ENCODE peak calls at places on chromosome 1, in ten cellular contexts. One of them, this sample, is unnamed.
A peak's percentile ranks its signal among the peaks of the same experiment; 100 is the strongest.

GRCh38 chr1:9816199-9816598 is 7.6 kb downstream of the CLSTN1 start:
- DNase-seq in CD8-positive, alpha-beta T cell: no peak
- DNase-seq in lower lobe of right lung: no peak
- DNase-seq in GM06990: no peak
- DNase-seq in psoas muscle: no peak
- DNase-seq in endothelial cell of umbilical vein: no peak
- DNase-seq in A549: no peak
- DNase-seq in cardiac muscle cell: no peak
- DNase-seq in WERI-Rb-1: no peak
- DNase-seq in mammary epithelial cell: no peak
- DNase-seq in this sample: peak; percentile 77

GRCh38 chr1:14945132-14946010 is 208.2 kb upstream of the TMEM51 start:
- DNase-seq in psoas muscle: no peak
- DNase-seq in lower lobe of right lung: no peak
- DNase-seq in WERI-Rb-1: peak; percentile 78
- DNase-seq in A549: no peak
- DNase-seq in CD8-positive, alpha-beta T cell: no peak
- DNase-seq in cardiac muscle cell: peak; percentile 45
- DNase-seq in mammary epithelial cell: peak; percentile 36
- DNase-seq in GM06990: no peak
- DNase-seq in endothelial cell of umbilical vein: peak; percentile 37
- DNase-seq in this sample: peak; percentile 92

GRCh38 chr1:71118086-71118485 is 37.3 kb upstream of the ZRANB2 start:
- DNase-seq in WERI-Rb-1: no peak
- DNase-seq in CD8-positive, alpha-beta T cell: no peak
- DNase-seq in psoas muscle: no peak
- DNase-seq in A549: no peak
- DNase-seq in lower lobe of right lung: no peak
- DNase-seq in mammary epithelial cell: no peak
- DNase-seq in endothelial cell of umbilical vein: no peak
- DNase-seq in GM06990: no peak
- DNase-seq in cardiac muscle cell: no peak
- DNase-seq in this sample: no peak

GRCh38 chr1:45512641-45513054 is 9.0 kb downstream of the PRDX1 start:
- DNase-seq in mammary epithelial cell: peak; percentile 48
- DNase-seq in cardiac muscle cell: peak; percentile 76
- DNase-seq in CD8-positive, alpha-beta T cell: peak; percentile 35
- DNase-seq in WERI-Rb-1: peak; percentile 93
- DNase-seq in GM06990: no peak
- DNase-seq in psoas muscle: peak; percentile 74
- DNase-seq in endothelial cell of umbilical vein: peak; percentile 74
- DNase-seq in lower lobe of right lung: no peak
- DNase-seq in A549: peak; percentile 74
- DNase-seq in this sample: peak; percentile 68

GRCh38 chr1:204286841-204287387 is 72.8 kb downstream of the PLEKHA6 start:
- DNase-seq in A549: peak; percentile 30
- DNase-seq in endothelial cell of umbilical vein: no peak
- DNase-seq in mammary epithelial cell: peak; percentile 33
- DNase-seq in WERI-Rb-1: no peak
- DNase-seq in cardiac muscle cell: peak; percentile 51
- DNase-seq in lower lobe of right lung: peak; percentile 70
- DNase-seq in GM06990: no peak
- DNase-seq in psoas muscle: no peak
- DNase-seq in CD8-positive, alpha-beta T cell: peak; percentile 19
- DNase-seq in this sample: no peak

GRCh38 chr1:158019177-158019868 is 25.9 kb downstream of the KIRREL1 start:
- DNase-seq in mammary epithelial cell: peak; percentile 87
- DNase-seq in CD8-positive, alpha-beta T cell: no peak
- DNase-seq in psoas muscle: no peak
- DNase-seq in A549: peak; percentile 87
- DNase-seq in lower lobe of right lung: no peak
- DNase-seq in cardiac muscle cell: peak; percentile 83
- DNase-seq in endothelial cell of umbilical vein: peak; percentile 87
- DNase-seq in GM06990: no peak
- DNase-seq in WERI-Rb-1: no peak
- DNase-seq in this sample: peak; percentile 94

GRCh38 chr1:215109171-215109570 is 26.6 kb downstream of the KCNK2 start:
- DNase-seq in cardiac muscle cell: no peak
- DNase-seq in GM06990: no peak
- DNase-seq in mammary epithelial cell: no peak
- DNase-seq in WERI-Rb-1: no peak
- DNase-seq in A549: no peak
- DNase-seq in psoas muscle: no peak
- DNase-seq in lower lobe of right lung: no peak
- DNase-seq in endothelial cell of umbilical vein: no peak
- DNase-seq in CD8-positive, alpha-beta T cell: no peak
- DNase-seq in this sample: no peak

GRCh38 chr1:167717351-167717750 is 4.4 kb upstream of the MPZL1 start:
- DNase-seq in WERI-Rb-1: no peak
- DNase-seq in cardiac muscle cell: no peak
- DNase-seq in endothelial cell of umbilical vein: no peak
- DNase-seq in lower lobe of right lung: no peak
- DNase-seq in A549: no peak
- DNase-seq in GM06990: no peak
- DNase-seq in CD8-positive, alpha-beta T cell: no peak
- DNase-seq in mammary epithelial cell: no peak
- DNase-seq in psoas muscle: no peak
- DNase-seq in this sample: no peak

GRCh38 chr1:187514110-187514509 is 685.4 kb downstream of the PLA2G4A start:
- DNase-seq in A549: no peak
- DNase-seq in mammary epithelial cell: no peak
- DNase-seq in lower lobe of right lung: no peak
- DNase-seq in psoas muscle: no peak
- DNase-seq in cardiac muscle cell: no peak
- DNase-seq in WERI-Rb-1: no peak
- DNase-seq in GM06990: no peak
- DNase-seq in endothelial cell of umbilical vein: no peak
- DNase-seq in CD8-positive, alpha-beta T cell: no peak
- DNase-seq in this sample: no peak

GRCh38 chr1:54499097-54500029 is 48.7 kb upstream of the ACOT11 start:
- DNase-seq in A549: no peak
- DNase-seq in CD8-positive, alpha-beta T cell: no peak
- DNase-seq in endothelial cell of umbilical vein: peak; percentile 43
- DNase-seq in GM06990: no peak
- DNase-seq in WERI-Rb-1: peak; percentile 71
- DNase-seq in cardiac muscle cell: peak; percentile 76
- DNase-seq in psoas muscle: no peak
- DNase-seq in lower lobe of right lung: no peak
- DNase-seq in mammary epithelial cell: peak; percentile 12
- DNase-seq in this sample: peak; percentile 34

DNA sequence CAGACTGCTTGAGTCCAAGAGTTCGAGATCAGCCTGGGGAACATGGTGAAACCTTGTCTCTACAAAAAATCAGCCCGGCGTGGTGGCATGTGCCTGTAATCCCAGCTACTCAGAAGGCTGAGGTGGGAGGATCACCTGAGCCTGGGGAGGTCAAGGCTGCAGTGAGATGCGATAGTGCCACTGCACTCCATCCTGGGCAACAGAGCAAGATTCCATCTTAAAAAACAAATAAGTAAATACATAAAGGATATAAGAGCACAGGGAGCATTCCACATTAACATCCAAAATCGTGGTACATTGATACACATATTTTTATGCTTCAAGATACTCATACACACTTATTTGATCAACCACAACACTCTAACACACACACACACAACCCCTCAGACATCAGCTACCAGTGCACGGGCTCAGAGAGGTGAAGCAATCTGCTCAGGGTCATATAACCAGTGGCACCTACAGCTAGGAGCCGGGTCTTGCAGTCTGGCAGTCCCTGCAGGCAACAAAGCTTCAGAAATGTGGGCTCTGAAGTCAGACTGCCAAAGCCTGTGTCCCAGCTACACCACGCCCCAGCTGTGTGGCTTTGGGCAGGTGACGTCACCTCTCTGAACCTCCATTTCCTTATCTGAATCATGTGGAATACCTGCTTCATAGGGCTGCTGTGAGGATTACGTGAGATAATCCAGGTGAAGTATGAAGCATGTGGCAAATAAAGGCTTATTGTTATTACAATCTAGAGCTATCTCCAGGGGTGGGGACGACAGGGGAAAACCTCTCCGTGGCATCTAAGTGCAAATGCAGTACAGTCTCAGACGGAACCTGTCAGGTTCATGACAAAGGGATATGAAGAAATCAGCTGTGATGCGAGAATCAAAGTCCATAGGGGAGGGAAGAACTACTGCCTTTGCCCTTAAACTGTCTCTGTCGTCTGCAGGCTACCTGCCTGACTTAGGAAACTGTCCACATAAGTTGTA is 4.8 kb upstream of the CRYBG2 start:
- DNase-seq in A549: peak; percentile 60
- DNase-seq in endothelial cell of umbilical vein: no peak
- DNase-seq in psoas muscle: no peak
- DNase-seq in WERI-Rb-1: no peak
- DNase-seq in lower lobe of right lung: no peak
- DNase-seq in mammary epithelial cell: peak; percentile 93
- DNase-seq in GM06990: no peak
- DNase-seq in cardiac muscle cell: no peak
- DNase-seq in CD8-positive, alpha-beta T cell: peak; percentile 52
- DNase-seq in this sample: no peak
- H3K4me3 ChIP-seq in A549: no peak overlapping the region
- H3K4me3 ChIP-seq in endothelial cell of umbilical vein: no peak overlapping the region
- H3K4me3 ChIP-seq in psoas muscle: no peak overlapping the region
- H3K4me3 ChIP-seq in WERI-Rb-1: no peak overlapping the region
- H3K4me3 ChIP-seq in lower lobe of right lung: no peak overlapping the region
- H3K4me3 ChIP-seq in mammary epithelial cell: no peak overlapping the region
- H3K4me3 ChIP-seq in GM06990: no peak overlapping the region
- H3K4me3 ChIP-seq in cardiac muscle cell: no peak overlapping the region
- H3K4me3 ChIP-seq in CD8-positive, alpha-beta T cell: no peak overlapping the region
- H3K4me3 ChIP-seq in this sample: no peak overlapping the region

GRCh38 chr1:207878939-207879338 is 32.0 kb downstream of the CD34 start:
- DNase-seq in endothelial cell of umbilical vein: no peak
- DNase-seq in GM06990: no peak
- DNase-seq in cardiac muscle cell: no peak
- DNase-seq in psoas muscle: no peak
- DNase-seq in WERI-Rb-1: peak; percentile 3
- DNase-seq in A549: no peak
- DNase-seq in lower lobe of right lung: no peak
- DNase-seq in CD8-positive, alpha-beta T cell: no peak
- DNase-seq in mammary epithelial cell: no peak
- DNase-seq in this sample: no peak
- TF ChIP-seq CTCF in endothelial cell of umbilical vein: no peak
- TF ChIP-seq CTCF in GM06990: no peak
- TF ChIP-seq CTCF in cardiac muscle cell: no peak
- TF ChIP-seq CTCF in psoas muscle: no peak
- TF ChIP-seq CTCF in WERI-Rb-1: no peak
- TF ChIP-seq CTCF in A549: no peak
- TF ChIP-seq CTCF in lower lobe of right lung: no peak
- TF ChIP-seq CTCF in CD8-positive, alpha-beta T cell: no peak
- TF ChIP-seq CTCF in mammary epithelial cell: no peak
- TF ChIP-seq CTCF in this sample: no peak

GRCh38 chr1:6044481-6045109 is 1.1 kb upstream of the KCNAB2 start:
- DNase-seq in WERI-Rb-1: no peak
- DNase-seq in mammary epithelial cell: no peak
- DNase-seq in psoas muscle: peak; percentile 30
- DNase-seq in GM06990: no peak
- DNase-seq in CD8-positive, alpha-beta T cell: no peak
- DNase-seq in cardiac muscle cell: no peak
- DNase-seq in lower lobe of right lung: no peak
- DNase-seq in A549: no peak
- DNase-seq in endothelial cell of umbilical vein: no peak
- DNase-seq in this sample: no peak

GRCh38 chr1:6043561-6043960 is 2.1 kb upstream of the KCNAB2 start:
- DNase-seq in cardiac muscle cell: no peak
- DNase-seq in endothelial cell of umbilical vein: no peak
- DNase-seq in lower lobe of right lung: no peak
- DNase-seq in mammary epithelial cell: no peak
- DNase-seq in GM06990: no peak
- DNase-seq in CD8-positive, alpha-beta T cell: no peak
- DNase-seq in A549: no peak
- DNase-seq in psoas muscle: no peak
- DNase-seq in WERI-Rb-1: no peak
- DNase-seq in this sample: no peak

GRCh38 chr1:6048179-6048867 is 2.6 kb downstream of the KCNAB2 start:
- DNase-seq in A549: no peak
- DNase-seq in GM06990: no peak
- DNase-seq in endothelial cell of umbilical vein: no peak
- DNase-seq in cardiac muscle cell: no peak
- DNase-seq in WERI-Rb-1: no peak
- DNase-seq in mammary epithelial cell: no peak
- DNase-seq in psoas muscle: no peak
- DNase-seq in CD8-positive, alpha-beta T cell: no peak
- DNase-seq in lower lobe of right lung: no peak
- DNase-seq in this sample: no peak

GRCh38 chr1:6045110-6045502 is 582 bp upstream of the KCNAB2 start:
- DNase-seq in mammary epithelial cell: no peak
- DNase-seq in WERI-Rb-1: no peak
- DNase-seq in psoas muscle: peak; percentile 22
- DNase-seq in lower lobe of right lung: no peak
- DNase-seq in GM06990: no peak
- DNase-seq in endothelial cell of umbilical vein: no peak
- DNase-seq in CD8-positive, alpha-beta T cell: no peak
- DNase-seq in cardiac muscle cell: no peak
- DNase-seq in A549: no peak
- DNase-seq in this sample: no peak

DNA sequence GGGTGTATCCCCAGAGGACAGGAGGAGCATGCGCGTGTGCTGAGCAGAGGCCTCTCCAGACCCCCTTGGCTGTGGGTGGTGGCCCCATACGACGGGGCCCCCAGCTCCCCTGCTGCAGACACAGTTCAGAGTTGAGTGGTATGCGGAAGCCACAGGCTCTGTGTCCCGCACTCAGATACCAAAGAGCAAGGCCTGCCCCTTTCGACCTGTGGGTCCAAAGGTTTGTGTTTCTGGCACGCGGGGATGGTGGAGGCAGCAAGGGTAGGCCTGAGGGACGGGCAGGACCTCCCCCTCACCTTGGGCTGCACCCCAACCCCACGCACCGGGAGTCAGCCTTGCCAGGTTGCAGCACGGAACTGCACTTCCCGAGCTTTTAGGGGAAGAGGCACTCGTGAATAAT is at the start of gene KCNAB2:
- DNase-seq in WERI-Rb-1: no peak
- DNase-seq in psoas muscle: peak; percentile 19
- DNase-seq in A549: no peak
- DNase-seq in endothelial cell of umbilical vein: no peak
- DNase-seq in CD8-positive, alpha-beta T cell: no peak
- DNase-seq in GM06990: no peak
- DNase-seq in lower lobe of right lung: no peak
- DNase-seq in cardiac muscle cell: no peak
- DNase-seq in mammary epithelial cell: no peak
- DNase-seq in this sample: no peak
- H3K4me3 ChIP-seq in WERI-Rb-1: peak within 1 kb of the TSS; percentile 29
- H3K4me3 ChIP-seq in psoas muscle: no peak within 1 kb of the TSS
- H3K4me3 ChIP-seq in A549: no peak within 1 kb of the TSS
- H3K4me3 ChIP-seq in endothelial cell of umbilical vein: no peak within 1 kb of the TSS
- H3K4me3 ChIP-seq in CD8-positive, alpha-beta T cell: no peak within 1 kb of the TSS
- H3K4me3 ChIP-seq in GM06990: no peak within 1 kb of the TSS
- H3K4me3 ChIP-seq in lower lobe of right lung: no peak within 1 kb of the TSS
- H3K4me3 ChIP-seq in cardiac muscle cell: no peak within 1 kb of the TSS
- H3K4me3 ChIP-seq in mammary epithelial cell: no peak within 1 kb of the TSS
- H3K4me3 ChIP-seq in this sample: no peak within 1 kb of the TSS

DNA sequence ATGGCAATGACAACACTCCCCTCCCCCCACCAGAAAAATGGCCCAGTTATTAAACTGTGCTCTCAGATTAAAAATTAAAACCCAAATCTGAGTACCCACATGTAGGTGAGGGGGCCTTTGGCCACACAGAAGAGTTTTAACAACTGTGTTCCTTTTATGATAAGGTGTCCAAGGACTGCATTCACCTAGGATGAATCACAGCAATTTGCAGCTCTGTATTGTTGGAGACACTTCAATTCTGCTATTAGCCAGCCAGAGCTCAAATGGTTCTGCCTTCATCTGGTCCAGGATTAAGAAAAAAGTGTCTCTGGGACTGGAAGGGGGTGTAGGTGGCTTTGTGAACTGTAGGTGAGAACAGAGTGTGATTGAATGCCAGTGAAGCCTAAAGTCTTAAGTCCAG is 43.3 kb upstream of the DIRAS3 start:
- DNase-seq in mammary epithelial cell: peak; percentile 18
- DNase-seq in endothelial cell of umbilical vein: no peak
- DNase-seq in psoas muscle: no peak
- DNase-seq in cardiac muscle cell: no peak
- DNase-seq in lower lobe of right lung: no peak
- DNase-seq in WERI-Rb-1: no peak
- DNase-seq in A549: no peak
- DNase-seq in CD8-positive, alpha-beta T cell: no peak
- DNase-seq in GM06990: no peak
- DNase-seq in this sample: peak; percentile 57
- TF ChIP-seq CTCF in mammary epithelial cell: no peak
- TF ChIP-seq CTCF in endothelial cell of umbilical vein: no peak
- TF ChIP-seq CTCF in psoas muscle: no peak
- TF ChIP-seq CTCF in cardiac muscle cell: no peak
- TF ChIP-seq CTCF in lower lobe of right lung: no peak
- TF ChIP-seq CTCF in WERI-Rb-1: no peak
- TF ChIP-seq CTCF in A549: no peak
- TF ChIP-seq CTCF in CD8-positive, alpha-beta T cell: no peak
- TF ChIP-seq CTCF in GM06990: no peak
- TF ChIP-seq CTCF in this sample: no peak

This sample was measured in fibroblast of the aortic adventitia.